ENCODE peak calls at places on chromosomes 11 and 22, in seven cellular contexts. One of them, this sample, is unnamed.

GRCh38 chr22:44545773-44546172 is 47.7 kb upstream of the RTL6 start:
- DNase-seq in stimulated activated CD4-positive, alpha-beta T cell treated with anti-CD3 and anti-CD28 coated beads, Interleukin-2, amount 100 ng/mL, for 48 hours: no peak
- DNase-seq in DND-41: no peak
- DNase-seq in iPS-NIHi11: no peak
- DNase-seq in neural progenitor cell: no peak
- DNase-seq in CD8-positive, alpha-beta T cell: no peak
- DNase-seq in naive thymus-derived CD4-positive, alpha-beta T cell: no peak
- DNase-seq in this sample: no peak

GRCh38 chr22:28023774-28024173 is 104.7 kb upstream of the PITPNB start:
- DNase-seq in stimulated activated CD4-positive, alpha-beta T cell treated with anti-CD3 and anti-CD28 coated beads, Interleukin-2, amount 100 ng/mL, for 48 hours: no peak
- DNase-seq in DND-41: no peak
- DNase-seq in iPS-NIHi11: no peak
- DNase-seq in neural progenitor cell: no peak
- DNase-seq in CD8-positive, alpha-beta T cell: no peak
- DNase-seq in naive thymus-derived CD4-positive, alpha-beta T cell: peak; percentile 4
- DNase-seq in this sample: no peak

GRCh38 chr11:63558459-63559157 is 4.6 kb downstream of the PLAAT2 start:
- DNase-seq in stimulated activated CD4-positive, alpha-beta T cell treated with anti-CD3 and anti-CD28 coated beads, Interleukin-2, amount 100 ng/mL, for 48 hours: no peak
- DNase-seq in DND-41: no peak
- DNase-seq in iPS-NIHi11: no peak
- DNase-seq in neural progenitor cell: no peak
- DNase-seq in CD8-positive, alpha-beta T cell: no peak
- DNase-seq in naive thymus-derived CD4-positive, alpha-beta T cell: no peak
- DNase-seq in this sample: no peak

GRCh38 chr11:134978388-134979088 is 566.5 kb upstream of the B3GAT1 start:
- DNase-seq in stimulated activated CD4-positive, alpha-beta T cell treated with anti-CD3 and anti-CD28 coated beads, Interleukin-2, amount 100 ng/mL, for 48 hours: no peak
- DNase-seq in DND-41: peak; percentile 8
- DNase-seq in iPS-NIHi11: peak; percentile 37
- DNase-seq in neural progenitor cell: no peak
- DNase-seq in CD8-positive, alpha-beta T cell: no peak
- DNase-seq in naive thymus-derived CD4-positive, alpha-beta T cell: no peak
- DNase-seq in this sample: no peak

GRCh38 chr22:45977003-45977395 is at the start of gene WNT7B:
- DNase-seq in stimulated activated CD4-positive, alpha-beta T cell treated with anti-CD3 and anti-CD28 coated beads, Interleukin-2, amount 100 ng/mL, for 48 hours: no peak
- DNase-seq in DND-41: no peak
- DNase-seq in iPS-NIHi11: no peak
- DNase-seq in neural progenitor cell: peak; percentile 72
- DNase-seq in CD8-positive, alpha-beta T cell: no peak
- DNase-seq in naive thymus-derived CD4-positive, alpha-beta T cell: no peak
- DNase-seq in this sample: no peak

GRCh38 chr11:116981216-116981887 is 116.9 kb downstream of the SIK3 start:
- DNase-seq in stimulated activated CD4-positive, alpha-beta T cell treated with anti-CD3 and anti-CD28 coated beads, Interleukin-2, amount 100 ng/mL, for 48 hours: no peak
- DNase-seq in DND-41: no peak
- DNase-seq in iPS-NIHi11: no peak
- DNase-seq in neural progenitor cell: no peak
- DNase-seq in CD8-positive, alpha-beta T cell: no peak
- DNase-seq in naive thymus-derived CD4-positive, alpha-beta T cell: no peak
- DNase-seq in this sample: no peak

GRCh38 chr11:2578006-2578933 is 121.5 kb downstream of the KCNQ1OT1 start:
- DNase-seq in stimulated activated CD4-positive, alpha-beta T cell treated with anti-CD3 and anti-CD28 coated beads, Interleukin-2, amount 100 ng/mL, for 48 hours: no peak
- DNase-seq in DND-41: no peak
- DNase-seq in iPS-NIHi11: no peak
- DNase-seq in neural progenitor cell: no peak
- DNase-seq in CD8-positive, alpha-beta T cell: no peak
- DNase-seq in naive thymus-derived CD4-positive, alpha-beta T cell: no peak
- DNase-seq in this sample: no peak

GRCh38 chr11:67418476-67419281 is 3.2 kb downstream of the CARNS1 start:
- DNase-seq in stimulated activated CD4-positive, alpha-beta T cell treated with anti-CD3 and anti-CD28 coated beads, Interleukin-2, amount 100 ng/mL, for 48 hours: no peak
- DNase-seq in DND-41: no peak
- DNase-seq in iPS-NIHi11: no peak
- DNase-seq in neural progenitor cell: no peak
- DNase-seq in CD8-positive, alpha-beta T cell: peak; percentile 59
- DNase-seq in naive thymus-derived CD4-positive, alpha-beta T cell: no peak
- DNase-seq in this sample: no peak

GRCh38 chr11:112651345-112651744 is 309.9 kb upstream of the NCAM1 start:
- DNase-seq in stimulated activated CD4-positive, alpha-beta T cell treated with anti-CD3 and anti-CD28 coated beads, Interleukin-2, amount 100 ng/mL, for 48 hours: no peak
- DNase-seq in DND-41: no peak
- DNase-seq in iPS-NIHi11: no peak
- DNase-seq in neural progenitor cell: no peak
- DNase-seq in CD8-positive, alpha-beta T cell: no peak
- DNase-seq in naive thymus-derived CD4-positive, alpha-beta T cell: no peak
- DNase-seq in this sample: no peak

GRCh38 chr22:23067023-23067650 is 3.2 kb upstream of the GNAZ start:
- DNase-seq in stimulated activated CD4-positive, alpha-beta T cell treated with anti-CD3 and anti-CD28 coated beads, Interleukin-2, amount 100 ng/mL, for 48 hours: no peak
- DNase-seq in DND-41: no peak
- DNase-seq in iPS-NIHi11: no peak
- DNase-seq in neural progenitor cell: no peak
- DNase-seq in CD8-positive, alpha-beta T cell: no peak
- DNase-seq in naive thymus-derived CD4-positive, alpha-beta T cell: no peak
- DNase-seq in this sample: no peak

GRCh38 chr11:64864473-64865285 is 13.7 kb downstream of the EHD1 start:
- DNase-seq in stimulated activated CD4-positive, alpha-beta T cell treated with anti-CD3 and anti-CD28 coated beads, Interleukin-2, amount 100 ng/mL, for 48 hours: peak; percentile 60
- DNase-seq in DND-41: no peak
- DNase-seq in iPS-NIHi11: peak; percentile 57
- DNase-seq in neural progenitor cell: peak; percentile 57
- DNase-seq in CD8-positive, alpha-beta T cell: peak; percentile 55
- DNase-seq in naive thymus-derived CD4-positive, alpha-beta T cell: peak; percentile 63
- DNase-seq in this sample: no peak

GRCh38 chr22:19962246-19962908 is 20.8 kb upstream of the TXNRD2 start:
- DNase-seq in stimulated activated CD4-positive, alpha-beta T cell treated with anti-CD3 and anti-CD28 coated beads, Interleukin-2, amount 100 ng/mL, for 48 hours: peak; percentile 61
- DNase-seq in DND-41: peak; percentile 89
- DNase-seq in iPS-NIHi11: peak; percentile 90
- DNase-seq in neural progenitor cell: peak; percentile 95
- DNase-seq in CD8-positive, alpha-beta T cell: no peak
- DNase-seq in naive thymus-derived CD4-positive, alpha-beta T cell: peak; percentile 57
- DNase-seq in this sample: peak; percentile 84

GRCh38 chr22:36583546-36583945 is 54.6 kb upstream of the EIF3D start:
- DNase-seq in stimulated activated CD4-positive, alpha-beta T cell treated with anti-CD3 and anti-CD28 coated beads, Interleukin-2, amount 100 ng/mL, for 48 hours: no peak
- DNase-seq in DND-41: no peak
- DNase-seq in iPS-NIHi11: no peak
- DNase-seq in neural progenitor cell: no peak
- DNase-seq in CD8-positive, alpha-beta T cell: no peak
- DNase-seq in naive thymus-derived CD4-positive, alpha-beta T cell: no peak
- DNase-seq in this sample: no peak

GRCh38 chr11:91921974-91922373 is 302.6 kb upstream of the FAT3 start:
- DNase-seq in stimulated activated CD4-positive, alpha-beta T cell treated with anti-CD3 and anti-CD28 coated beads, Interleukin-2, amount 100 ng/mL, for 48 hours: no peak
- DNase-seq in DND-41: no peak
- DNase-seq in iPS-NIHi11: no peak
- DNase-seq in neural progenitor cell: no peak
- DNase-seq in CD8-positive, alpha-beta T cell: no peak
- DNase-seq in naive thymus-derived CD4-positive, alpha-beta T cell: no peak
- DNase-seq in this sample: no peak

GRCh38 chr11:115886111-115886733 is 382.0 kb upstream of the CADM1 start:
- DNase-seq in stimulated activated CD4-positive, alpha-beta T cell treated with anti-CD3 and anti-CD28 coated beads, Interleukin-2, amount 100 ng/mL, for 48 hours: no peak
- DNase-seq in DND-41: no peak
- DNase-seq in iPS-NIHi11: no peak
- DNase-seq in neural progenitor cell: no peak
- DNase-seq in CD8-positive, alpha-beta T cell: no peak
- DNase-seq in naive thymus-derived CD4-positive, alpha-beta T cell: no peak
- DNase-seq in this sample: no peak

GRCh38 chr11:77174559-77174958 is 46.5 kb downstream of the MYO7A start:
- DNase-seq in stimulated activated CD4-positive, alpha-beta T cell treated with anti-CD3 and anti-CD28 coated beads, Interleukin-2, amount 100 ng/mL, for 48 hours: no peak
- DNase-seq in DND-41: no peak
- DNase-seq in iPS-NIHi11: peak; percentile 62
- DNase-seq in neural progenitor cell: no peak
- DNase-seq in CD8-positive, alpha-beta T cell: no peak
- DNase-seq in naive thymus-derived CD4-positive, alpha-beta T cell: no peak
- DNase-seq in this sample: no peak

GRCh38 chr11:26048271-26048670 is 283.7 kb upstream of the ANO3 start:
- DNase-seq in stimulated activated CD4-positive, alpha-beta T cell treated with anti-CD3 and anti-CD28 coated beads, Interleukin-2, amount 100 ng/mL, for 48 hours: no peak
- DNase-seq in DND-41: no peak
- DNase-seq in iPS-NIHi11: no peak
- DNase-seq in neural progenitor cell: no peak
- DNase-seq in CD8-positive, alpha-beta T cell: no peak
- DNase-seq in naive thymus-derived CD4-positive, alpha-beta T cell: no peak
- DNase-seq in this sample: no peak

GRCh38 chr22:24950272-24950902 is 2.1 kb upstream of the KIAA1671 start:
- DNase-seq in stimulated activated CD4-positive, alpha-beta T cell treated with anti-CD3 and anti-CD28 coated beads, Interleukin-2, amount 100 ng/mL, for 48 hours: no peak
- DNase-seq in DND-41: no peak
- DNase-seq in iPS-NIHi11: peak; percentile 75
- DNase-seq in neural progenitor cell: peak; percentile 72
- DNase-seq in CD8-positive, alpha-beta T cell: no peak
- DNase-seq in naive thymus-derived CD4-positive, alpha-beta T cell: no peak
- DNase-seq in this sample: peak; percentile 20

GRCh38 chr11:110125632-110126031 is 32.4 kb downstream of the ZC3H12C start:
- DNase-seq in stimulated activated CD4-positive, alpha-beta T cell treated with anti-CD3 and anti-CD28 coated beads, Interleukin-2, amount 100 ng/mL, for 48 hours: no peak
- DNase-seq in DND-41: no peak
- DNase-seq in iPS-NIHi11: no peak
- DNase-seq in neural progenitor cell: no peak
- DNase-seq in CD8-positive, alpha-beta T cell: no peak
- DNase-seq in naive thymus-derived CD4-positive, alpha-beta T cell: no peak
- DNase-seq in this sample: peak; percentile 44

GRCh38 chr11:35525501-35526175 is at the start of gene PAMR1:
- DNase-seq in stimulated activated CD4-positive, alpha-beta T cell treated with anti-CD3 and anti-CD28 coated beads, Interleukin-2, amount 100 ng/mL, for 48 hours: no peak
- DNase-seq in DND-41: peak; percentile 4
- DNase-seq in iPS-NIHi11: peak; percentile 82
- DNase-seq in neural progenitor cell: peak; percentile 87
- DNase-seq in CD8-positive, alpha-beta T cell: no peak
- DNase-seq in naive thymus-derived CD4-positive, alpha-beta T cell: no peak
- DNase-seq in this sample: no peak

This sample was measured in HepG2.